ENCODE peak calls at places on chromosome 19, in five cellular contexts. W, X, O, M and U are unnamed samples.

GRCh38 chr19:49870309-49870901 is 3.0 kb upstream of the PNKP start:
- DNase-seq in W (no peak), X (peak), O (peak), M (peak), U (peak)

GRCh38 chr19:57099199-57099661 is 20.6 kb upstream of the USP29 start:
- DNase-seq in W (peak), X (peak), O (peak), M (peak), U (peak)

GRCh38 chr19:55079400-55080038 is 3.9 kb downstream of the EPS8L1 start:
- DNase-seq in W (no peak), X (no peak), O (no peak), M (no peak), U (no peak)

GRCh38 chr19:9673912-9674668 is 810 bp downstream of the ZNF562 start:
- DNase-seq in W (no peak), X (no peak), O (no peak), M (no peak), U (peak)

GRCh38 chr19:38745316-38745715 is 1.0 kb upstream of the CAPN12 start:
- DNase-seq in W (no peak), X (no peak), O (no peak), M (no peak), U (no peak)

GRCh38 chr19:14369399-14370168 is 11.7 kb upstream of the ADGRE5 start:
- DNase-seq in W (no peak), X (no peak), O (peak), M (no peak), U (no peak)

GRCh38 chr19:39996218-39996810 is 546 bp upstream of the ZNF546 start:
- DNase-seq in W (no peak), X (peak), O (peak), M (no peak), U (peak)

GRCh38 chr19:23482829-23483228 is 87.6 kb upstream of the ZNF91 start:
- DNase-seq in W (no peak), X (no peak), O (no peak), M (no peak), U (no peak)

GRCh38 chr19:4504874-4505569 is 13.3 kb downstream of the PLIN4 start:
- DNase-seq in W (no peak), X (no peak), O (no peak), M (no peak), U (no peak)

GRCh38 chr19:48481846-48482639 is 12.9 kb downstream of the CYTH2 start:
- DNase-seq in W (no peak), X (no peak), O (no peak), M (no peak), U (no peak)

GRCh38 chr19:39858541-39858940 is 12.4 kb upstream of the FBL start:
- DNase-seq in W (peak), X (no peak), O (peak), M (no peak), U (no peak)

GRCh38 chr19:57560049-57560491 is 407 bp upstream of the ZNF550 start:
- DNase-seq in W (no peak), X (peak), O (no peak), M (peak), U (no peak)

GRCh38 chr19:5537870-5538269 is 29.9 kb downstream of the TINCR start:
- DNase-seq in W (no peak), X (no peak), O (no peak), M (no peak), U (no peak)

GRCh38 chr19:4970558-4971423 is 1.9 kb downstream of the KDM4B start:
- DNase-seq in W (peak), X (peak), O (peak), M (peak), U (no peak)

GRCh38 chr19:34480971-34481821 is at the start of gene WTIP:
- DNase-seq in W (peak), X (peak), O (no peak), M (peak), U (no peak)

GRCh38 chr19:35845215-35846037 is 6.9 kb downstream of the NPHS1 start:
- DNase-seq in W (no peak), X (no peak), O (peak), M (no peak), U (peak)

GRCh38 chr19:28519950-28520861 is 692.7 kb downstream of the UQCRFS1 start:
- DNase-seq in W (no peak), X (peak), O (no peak), M (no peak), U (no peak)

GRCh38 chr19:4097501-4097900 is 26.4 kb downstream of the MAP2K2 start:
- DNase-seq in W (no peak), X (peak), O (no peak), M (peak), U (no peak)

GRCh38 chr19:42111811-42112210 is 20.4 kb downstream of the POU2F2 start:
- DNase-seq in W (no peak), X (no peak), O (no peak), M (no peak), U (no peak)

GRCh38 chr19:3184847-3185481 is 766 bp upstream of the NCLN start:
- DNase-seq in W (peak), X (peak), O (peak), M (no peak), U (peak)

GRCh38 chr19:9857076-9857721 is 22.1 kb downstream of the PIN1 start:
- DNase-seq in W (no peak), X (no peak), O (no peak), M (no peak), U (no peak)

GRCh38 chr19:35216833-35217707 is 11.5 kb downstream of the FAM187B start:
- DNase-seq in W (peak), X (peak), O (no peak), M (no peak), U (no peak)

GRCh38 chr19:39236527-39236926 is 8.3 kb downstream of the IFNL3 start:
- DNase-seq in W (peak), X (no peak), O (no peak), M (no peak), U (no peak)

GRCh38 chr19:21612403-21612872 is 107.0 kb downstream of the ZNF429 start:
- DNase-seq in W (no peak), X (no peak), O (no peak), M (no peak), U (no peak)

GRCh38 chr19:38815059-38816001 is 2.6 kb upstream of the LGALS4 start:
- DNase-seq in W (no peak), X (no peak), O (peak), M (no peak), U (no peak)

GRCh38 chr19:34336781-34337271 is 28.2 kb upstream of the GPI start:
- DNase-seq in W (no peak), X (no peak), O (no peak), M (no peak), U (peak)

GRCh38 chr19:14916848-14917247 is 24.4 kb upstream of the OR7C2 start:
- DNase-seq in W (no peak), X (no peak), O (no peak), M (no peak), U (no peak)

GRCh38 chr19:5237939-5238480 is 102.6 kb downstream of the PTPRS start:
- DNase-seq in W (no peak), X (no peak), O (no peak), M (no peak), U (no peak)

GRCh38 chr19:10155834-10156233 is 36.1 kb upstream of the EIF3G start:
- DNase-seq in W (no peak), X (no peak), O (no peak), M (no peak), U (no peak)

GRCh38 chr19:48962029-48962848 is 2.9 kb upstream of the FTL start:
- DNase-seq in W (peak), X (peak), O (peak), M (peak), U (peak)

GRCh38 chr19:33868076-33868735 is 71.5 kb downstream of the KCTD15 start:
- DNase-seq in W (peak), X (no peak), O (no peak), M (no peak), U (no peak)

GRCh38 chr19:1652471-1653299 is at the start of gene TCF3:
- DNase-seq in W (peak), X (peak), O (peak), M (peak), U (peak)
- TF ChIP-seq POLR2A in W (no peak), X (peak), O (peak), M (peak), U (peak)

DNA sequence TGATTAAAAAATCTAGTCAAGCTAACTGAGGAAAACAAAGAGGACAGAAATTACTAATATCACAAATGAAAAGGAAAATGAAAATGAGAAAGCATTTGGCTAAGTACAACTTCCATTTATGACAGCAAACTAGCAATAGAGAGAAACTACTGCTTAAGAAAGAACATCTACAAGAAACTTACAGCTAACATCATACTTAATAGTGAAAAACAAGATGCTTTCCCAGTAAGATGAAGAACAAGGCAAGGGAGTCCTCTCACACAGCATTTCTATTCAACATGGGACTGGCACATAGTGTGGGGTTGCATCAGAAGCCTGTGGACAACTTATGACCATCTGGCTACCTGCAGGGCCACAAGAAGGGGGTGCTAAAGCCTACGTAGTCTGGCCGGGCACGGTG is 39.3 kb downstream of the ZNF44 start:
- DNase-seq in W (no peak), X (no peak), O (no peak), M (no peak), U (no peak)
- TF ChIP-seq POLR2A in W (no peak), X (no peak), O (no peak), M (no peak), U (no peak)

GRCh38 chr19:11179716-11180297 is 17.5 kb downstream of the KANK2 start:
- DNase-seq in W (no peak), X (no peak), O (no peak), M (no peak), U (no peak)
- TF ChIP-seq POLR2A in W (no peak), X (no peak), O (no peak), M (no peak), U (no peak)

DNA sequence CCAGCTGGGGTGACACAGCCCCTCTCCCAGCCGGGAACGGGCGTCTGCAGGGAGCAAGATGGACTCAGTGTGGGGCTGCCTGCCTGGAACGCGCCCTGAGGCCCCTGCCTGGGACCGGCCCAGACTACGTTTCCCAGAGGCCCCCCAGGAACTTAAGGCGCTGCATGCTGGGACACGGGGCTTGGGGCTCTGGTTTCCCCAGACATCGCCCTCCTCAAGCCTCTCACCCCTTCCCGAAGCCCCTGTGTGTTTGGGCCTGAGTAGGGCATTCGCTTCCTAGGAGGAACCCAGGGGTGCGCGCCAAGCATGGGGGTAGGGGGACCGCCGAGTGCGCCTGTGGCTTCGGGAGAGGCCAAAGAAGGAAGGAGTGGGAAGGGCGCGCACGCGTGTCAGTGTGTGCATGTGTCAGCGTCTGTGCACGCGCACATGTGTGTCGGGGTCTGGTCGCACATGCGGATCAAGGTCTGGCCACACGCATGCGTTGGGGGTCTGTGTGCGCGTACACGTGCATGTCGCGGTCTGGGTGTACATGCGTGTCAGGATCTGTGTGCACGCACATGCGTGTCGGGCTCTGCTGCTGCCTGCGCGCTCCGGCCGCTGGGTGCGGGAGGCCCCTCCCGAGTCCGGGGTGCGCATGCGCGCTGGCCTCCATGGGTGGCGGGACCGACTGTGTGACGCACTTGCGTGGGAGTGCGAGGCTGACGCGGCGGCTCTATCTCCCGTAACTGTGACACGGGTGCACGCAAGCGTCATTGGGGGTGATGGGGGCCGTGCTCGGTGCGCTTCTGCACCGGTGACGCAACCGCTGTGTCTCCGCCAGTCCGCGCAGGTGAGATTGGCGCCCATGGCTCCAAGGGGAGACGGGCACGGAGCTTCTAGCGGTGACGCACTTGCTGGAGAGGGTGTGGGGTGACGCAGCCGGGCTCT is 16.2 kb downstream of the ZNF331 start:
- DNase-seq in W (peak), X (peak), O (no peak), M (peak), U (peak)
- TF ChIP-seq POLR2A in W (no peak), X (peak), O (no peak), M (peak), U (peak)

DNA sequence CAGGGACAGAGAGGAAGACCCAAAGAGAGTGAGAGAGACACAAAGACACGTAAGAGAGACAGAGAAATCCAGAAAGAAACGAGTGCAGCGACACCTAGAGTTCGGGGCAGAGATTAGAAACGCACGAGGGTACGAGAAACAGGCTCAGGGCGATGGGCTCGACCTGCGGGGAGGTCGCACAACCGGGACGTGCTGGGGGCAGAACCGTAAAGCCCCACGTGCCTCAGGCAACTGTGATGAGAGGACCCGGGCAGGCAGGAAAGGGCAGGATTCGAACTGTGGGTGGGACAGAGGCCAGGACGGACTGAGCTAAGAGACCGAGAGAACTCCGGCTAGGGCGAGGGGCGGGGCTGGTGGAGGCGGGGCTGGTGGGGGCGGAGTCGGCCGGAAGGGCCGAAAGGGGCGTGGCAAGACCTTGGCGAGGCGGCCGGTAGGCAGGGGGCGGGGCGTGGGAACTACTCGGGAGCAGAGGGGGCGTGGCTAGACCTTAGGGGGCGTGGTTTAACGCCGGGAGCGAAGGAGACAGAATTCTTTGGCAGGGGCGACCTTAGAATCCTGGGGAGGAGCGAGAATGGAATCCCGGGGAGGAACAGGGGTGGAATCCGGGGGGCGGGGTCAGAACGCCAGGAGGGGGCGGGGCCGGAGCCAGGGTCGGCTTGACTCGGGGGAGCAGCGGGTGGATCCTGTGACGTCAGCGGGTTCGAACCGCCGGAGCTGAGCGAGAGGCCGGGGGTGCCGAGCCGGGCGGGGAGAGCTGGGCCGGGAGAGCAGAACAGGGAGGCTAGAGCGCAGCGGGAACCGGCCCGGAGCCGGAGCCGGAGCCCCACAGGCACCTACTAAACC is at the start of gene NECTIN2:
- DNase-seq in W (peak), X (peak), O (peak), M (peak), U (peak)
- TF ChIP-seq POLR2A in W (peak), X (peak), O (peak), M (peak), U (no peak)

DNA sequence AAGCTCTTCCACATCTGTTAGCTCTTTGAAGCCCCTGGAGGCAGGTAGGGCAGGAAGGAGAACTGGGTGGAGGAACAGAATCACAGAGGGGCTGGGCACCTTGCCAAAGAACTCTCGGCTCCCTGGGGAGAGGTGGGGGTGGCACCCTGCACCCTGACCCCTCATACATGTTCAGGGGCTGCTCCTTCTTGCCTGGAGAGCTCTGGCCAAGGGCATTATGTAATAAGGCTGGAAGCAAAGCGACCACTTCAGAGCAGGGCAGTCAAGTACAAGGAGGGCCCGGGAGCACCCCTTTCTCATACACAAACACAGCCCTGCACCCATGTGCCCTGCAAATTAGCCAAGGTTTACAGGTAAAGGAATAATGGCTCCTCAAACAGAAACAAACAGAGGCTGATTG is 351.9 kb upstream of the TSHZ3 start:
- DNase-seq in W (no peak), X (no peak), O (no peak), M (no peak), U (no peak)
- TF ChIP-seq POLR2A in W (no peak), X (no peak), O (no peak), M (no peak), U (no peak)

GRCh38 chr19:18271433-18271841 is 2.8 kb downstream of the IQCN start:
- DNase-seq in W (no peak), X (no peak), O (no peak), M (peak), U (peak)

GRCh38 chr19:18274303-18274775 is at the start of gene IQCN:
- DNase-seq in W (peak), X (peak), O (no peak), M (peak), U (no peak)

GRCh38 chr19:18273566-18274302 is 518 bp downstream of the IQCN start:
- DNase-seq in W (no peak), X (no peak), O (no peak), M (no peak), U (no peak)

GRCh38 chr19:18278521-18279265 is 2.7 kb downstream of the JUND start:
- DNase-seq in W (peak), X (peak), O (no peak), M (peak), U (peak)

GRCh38 chr19:18274776-18275356 is 614 bp upstream of the IQCN start:
- DNase-seq in W (peak), X (peak), O (peak), M (peak), U (no peak)
- TF ChIP-seq POLR2A in W (no peak), X (peak), O (peak), M (no peak), U (peak)

GRCh38 chr19:52291781-52292180 is 5.2 kb upstream of the ZNF480 start:
- DNase-seq in W (no peak), X (no peak), O (no peak), M (no peak), U (no peak)

GRCh38 chr19:52297601-52298358 is 811 bp downstream of the ZNF480 start:
- DNase-seq in W (no peak), X (peak), O (no peak), M (peak), U (peak)

GRCh38 chr19:52296400-52296772 is 583 bp upstream of the ZNF480 start:
- DNase-seq in W (no peak), X (peak), O (peak), M (no peak), U (peak)

GRCh38 chr19:52296773-52297600 is at the start of gene ZNF480:
- DNase-seq in W (peak), X (peak), O (peak), M (peak), U (peak)
- TF ChIP-seq POLR2A in W (no peak), X (peak), O (peak), M (peak), U (peak)